ENCODE peak calls at places on chromosomes 1 and 21, in five cellular contexts. One of them, this sample, is unnamed.

GRCh38 chr1:220498188-220498587 is 29.7 kb upstream of the MARK1 start:
- DNase-seq in caudate nucleus: no peak
- DNase-seq in left ventricle myocardium inferior: no peak
- DNase-seq in activated T-helper 1 cell treated with anti-CD3 and anti-CD28 coated beads, Interleukin-12 subunit alpha, Interleukin-12 subunit beta, Interleukin-2, Interleukin-4 antibody, amounts not matched to agents 30 ng/mL and 10 ng/mL and 1 ng/mL, durations not matched to agents 14 hours and 24 hours and 36 hours: no peak
- DNase-seq in HS-5: no peak
- DNase-seq in this sample: no peak

GRCh38 chr1:180158149-180159147 is 3.8 kb downstream of the QSOX1 start:
- DNase-seq in HS-5: no peak
- DNase-seq in activated T-helper 1 cell treated with anti-CD3 and anti-CD28 coated beads, Interleukin-12 subunit alpha, Interleukin-12 subunit beta, Interleukin-2, Interleukin-4 antibody, amounts not matched to agents 30 ng/mL and 10 ng/mL and 1 ng/mL, durations not matched to agents 14 hours and 24 hours and 36 hours: no peak
- DNase-seq in left ventricle myocardium inferior: no peak
- DNase-seq in caudate nucleus: no peak
- DNase-seq in this sample: no peak

GRCh38 chr1:32223683-32224082 is 1.5 kb downstream of the EIF3I start:
- DNase-seq in left ventricle myocardium inferior: no peak
- DNase-seq in caudate nucleus: no peak
- DNase-seq in HS-5: no peak
- DNase-seq in activated T-helper 1 cell treated with anti-CD3 and anti-CD28 coated beads, Interleukin-12 subunit alpha, Interleukin-12 subunit beta, Interleukin-2, Interleukin-4 antibody, amounts not matched to agents 30 ng/mL and 10 ng/mL and 1 ng/mL, durations not matched to agents 14 hours and 24 hours and 36 hours: no peak
- DNase-seq in this sample: no peak

GRCh38 chr1:34885405-34886247 is 26.1 kb upstream of the SMIM12 start:
- DNase-seq in HS-5: no peak
- DNase-seq in activated T-helper 1 cell treated with anti-CD3 and anti-CD28 coated beads, Interleukin-12 subunit alpha, Interleukin-12 subunit beta, Interleukin-2, Interleukin-4 antibody, amounts not matched to agents 30 ng/mL and 10 ng/mL and 1 ng/mL, durations not matched to agents 14 hours and 24 hours and 36 hours: peak
- DNase-seq in caudate nucleus: no peak
- DNase-seq in left ventricle myocardium inferior: peak
- DNase-seq in this sample: no peak

GRCh38 chr1:223270155-223270554 is 93.8 kb downstream of the SUSD4 start:
- DNase-seq in activated T-helper 1 cell treated with anti-CD3 and anti-CD28 coated beads, Interleukin-12 subunit alpha, Interleukin-12 subunit beta, Interleukin-2, Interleukin-4 antibody, amounts not matched to agents 30 ng/mL and 10 ng/mL and 1 ng/mL, durations not matched to agents 14 hours and 24 hours and 36 hours: no peak
- DNase-seq in HS-5: no peak
- DNase-seq in caudate nucleus: no peak
- DNase-seq in left ventricle myocardium inferior: no peak
- DNase-seq in this sample: no peak

GRCh38 chr1:50971748-50972305 is 1.8 kb downstream of the CDKN2C start:
- DNase-seq in caudate nucleus: no peak
- DNase-seq in left ventricle myocardium inferior: no peak
- DNase-seq in HS-5: no peak
- DNase-seq in activated T-helper 1 cell treated with anti-CD3 and anti-CD28 coated beads, Interleukin-12 subunit alpha, Interleukin-12 subunit beta, Interleukin-2, Interleukin-4 antibody, amounts not matched to agents 30 ng/mL and 10 ng/mL and 1 ng/mL, durations not matched to agents 14 hours and 24 hours and 36 hours: no peak
- DNase-seq in this sample: no peak

GRCh38 chr1:94273111-94273510 is 35.7 kb upstream of the ARHGAP29 start:
- DNase-seq in caudate nucleus: no peak
- DNase-seq in HS-5: no peak
- DNase-seq in left ventricle myocardium inferior: no peak
- DNase-seq in activated T-helper 1 cell treated with anti-CD3 and anti-CD28 coated beads, Interleukin-12 subunit alpha, Interleukin-12 subunit beta, Interleukin-2, Interleukin-4 antibody, amounts not matched to agents 30 ng/mL and 10 ng/mL and 1 ng/mL, durations not matched to agents 14 hours and 24 hours and 36 hours: no peak
- DNase-seq in this sample: no peak

GRCh38 chr1:2108877-2109580 is 58.8 kb downstream of the PRKCZ start:
- DNase-seq in left ventricle myocardium inferior: no peak
- DNase-seq in HS-5: no peak
- DNase-seq in activated T-helper 1 cell treated with anti-CD3 and anti-CD28 coated beads, Interleukin-12 subunit alpha, Interleukin-12 subunit beta, Interleukin-2, Interleukin-4 antibody, amounts not matched to agents 30 ng/mL and 10 ng/mL and 1 ng/mL, durations not matched to agents 14 hours and 24 hours and 36 hours: no peak
- DNase-seq in caudate nucleus: no peak
- DNase-seq in this sample: no peak

GRCh38 chr1:30085814-30086770 is 637.3 kb downstream of the MATN1 start:
- DNase-seq in HS-5: no peak
- DNase-seq in caudate nucleus: no peak
- DNase-seq in activated T-helper 1 cell treated with anti-CD3 and anti-CD28 coated beads, Interleukin-12 subunit alpha, Interleukin-12 subunit beta, Interleukin-2, Interleukin-4 antibody, amounts not matched to agents 30 ng/mL and 10 ng/mL and 1 ng/mL, durations not matched to agents 14 hours and 24 hours and 36 hours: peak
- DNase-seq in left ventricle myocardium inferior: peak
- DNase-seq in this sample: peak

GRCh38 chr21:34800797-34801518 is 132.2 kb downstream of the CLIC6 start:
- DNase-seq in HS-5: no peak
- DNase-seq in left ventricle myocardium inferior: no peak
- DNase-seq in caudate nucleus: no peak
- DNase-seq in activated T-helper 1 cell treated with anti-CD3 and anti-CD28 coated beads, Interleukin-12 subunit alpha, Interleukin-12 subunit beta, Interleukin-2, Interleukin-4 antibody, amounts not matched to agents 30 ng/mL and 10 ng/mL and 1 ng/mL, durations not matched to agents 14 hours and 24 hours and 36 hours: no peak
- DNase-seq in this sample: no peak

GRCh38 chr1:159076753-159077656 is at the start of gene AIM2:
- DNase-seq in HS-5: peak
- DNase-seq in caudate nucleus: no peak
- DNase-seq in activated T-helper 1 cell treated with anti-CD3 and anti-CD28 coated beads, Interleukin-12 subunit alpha, Interleukin-12 subunit beta, Interleukin-2, Interleukin-4 antibody, amounts not matched to agents 30 ng/mL and 10 ng/mL and 1 ng/mL, durations not matched to agents 14 hours and 24 hours and 36 hours: peak
- DNase-seq in left ventricle myocardium inferior: no peak
- DNase-seq in this sample: no peak

GRCh38 chr1:55067022-55067781 is 27.9 kb downstream of the PCSK9 start:
- DNase-seq in caudate nucleus: peak
- DNase-seq in activated T-helper 1 cell treated with anti-CD3 and anti-CD28 coated beads, Interleukin-12 subunit alpha, Interleukin-12 subunit beta, Interleukin-2, Interleukin-4 antibody, amounts not matched to agents 30 ng/mL and 10 ng/mL and 1 ng/mL, durations not matched to agents 14 hours and 24 hours and 36 hours: no peak
- DNase-seq in left ventricle myocardium inferior: peak
- DNase-seq in HS-5: no peak
- DNase-seq in this sample: peak

GRCh38 chr1:99279525-99279924 is 15.2 kb downstream of the PLPPR4 start:
- DNase-seq in activated T-helper 1 cell treated with anti-CD3 and anti-CD28 coated beads, Interleukin-12 subunit alpha, Interleukin-12 subunit beta, Interleukin-2, Interleukin-4 antibody, amounts not matched to agents 30 ng/mL and 10 ng/mL and 1 ng/mL, durations not matched to agents 14 hours and 24 hours and 36 hours: no peak
- DNase-seq in left ventricle myocardium inferior: no peak
- DNase-seq in caudate nucleus: no peak
- DNase-seq in HS-5: no peak
- DNase-seq in this sample: no peak

GRCh38 chr1:2188336-2188735 is 6.2 kb downstream of the FAAP20 start:
- DNase-seq in left ventricle myocardium inferior: no peak
- DNase-seq in HS-5: no peak
- DNase-seq in caudate nucleus: no peak
- DNase-seq in activated T-helper 1 cell treated with anti-CD3 and anti-CD28 coated beads, Interleukin-12 subunit alpha, Interleukin-12 subunit beta, Interleukin-2, Interleukin-4 antibody, amounts not matched to agents 30 ng/mL and 10 ng/mL and 1 ng/mL, durations not matched to agents 14 hours and 24 hours and 36 hours: no peak
- DNase-seq in this sample: no peak

GRCh38 chr21:8994640-8995511 is 1526.5 kb upstream of the TPTE start:
- DNase-seq in HS-5: no peak
- DNase-seq in activated T-helper 1 cell treated with anti-CD3 and anti-CD28 coated beads, Interleukin-12 subunit alpha, Interleukin-12 subunit beta, Interleukin-2, Interleukin-4 antibody, amounts not matched to agents 30 ng/mL and 10 ng/mL and 1 ng/mL, durations not matched to agents 14 hours and 24 hours and 36 hours: no peak
- DNase-seq in caudate nucleus: no peak
- DNase-seq in left ventricle myocardium inferior: no peak
- DNase-seq in this sample: no peak

GRCh38 chr1:191734321-191734720 is 423.9 kb upstream of the RGS18 start:
- DNase-seq in activated T-helper 1 cell treated with anti-CD3 and anti-CD28 coated beads, Interleukin-12 subunit alpha, Interleukin-12 subunit beta, Interleukin-2, Interleukin-4 antibody, amounts not matched to agents 30 ng/mL and 10 ng/mL and 1 ng/mL, durations not matched to agents 14 hours and 24 hours and 36 hours: no peak
- DNase-seq in HS-5: no peak
- DNase-seq in left ventricle myocardium inferior: no peak
- DNase-seq in caudate nucleus: no peak
- DNase-seq in this sample: no peak

GRCh38 chr1:100325415-100326324 is 26.6 kb upstream of the CDC14A start:
- DNase-seq in caudate nucleus: no peak
- DNase-seq in left ventricle myocardium inferior: no peak
- DNase-seq in activated T-helper 1 cell treated with anti-CD3 and anti-CD28 coated beads, Interleukin-12 subunit alpha, Interleukin-12 subunit beta, Interleukin-2, Interleukin-4 antibody, amounts not matched to agents 30 ng/mL and 10 ng/mL and 1 ng/mL, durations not matched to agents 14 hours and 24 hours and 36 hours: no peak
- DNase-seq in HS-5: no peak
- DNase-seq in this sample: no peak

This sample was measured in substantia nigra.